ENCODE peak calls at places on chromosome 22, in six cellular contexts. I, N, X, G, U and Q are unnamed samples.

GRCh38 chr22:50246242-50247175 is 1.7 kb upstream of the TUBGCP6 start:
- DNase-seq in I (no peak), N (no peak), X (no peak), G (no peak), U (no peak), Q (no peak)

GRCh38 chr22:22941831-22942510 is 54.4 kb downstream of the IGLL5 start:
- DNase-seq in I (no peak), N (no peak), X (no peak), G (no peak), U (no peak), Q (no peak)

GRCh38 chr22:50269573-50270301 is 443 bp downstream of the MAPK11 start:
- DNase-seq in I (no peak), N (peak), X (no peak), G (no peak), U (peak), Q (peak)

GRCh38 chr22:38775656-38776055 is 18.3 kb downstream of the DNAL4 start:
- DNase-seq in I (no peak), N (no peak), X (no peak), G (no peak), U (no peak), Q (no peak)

GRCh38 chr22:25352294-25352680 is 132.8 kb downstream of the CRYBB2 start:
- DNase-seq in I (no peak), N (no peak), X (no peak), G (no peak), U (no peak), Q (no peak)

GRCh38 chr22:37746366-37747089 is 49.7 kb downstream of the TRIOBP start:
- DNase-seq in I (no peak), N (no peak), X (peak), G (no peak), U (no peak), Q (no peak)

GRCh38 chr22:40594924-40595323 is 41.6 kb downstream of the MRTFA start:
- DNase-seq in I (no peak), N (no peak), X (peak), G (no peak), U (peak), Q (no peak)

GRCh38 chr22:48952256-48953102 is 875.2 kb downstream of the BRD1 start:
- DNase-seq in I (no peak), N (no peak), X (no peak), G (peak), U (no peak), Q (no peak)

GRCh38 chr22:27480487-27480886 is 321.1 kb downstream of the MN1 start:
- DNase-seq in I (no peak), N (no peak), X (no peak), G (no peak), U (no peak), Q (no peak)

GRCh38 chr22:36425977-36426523 is 38.3 kb upstream of the MYH9 start:
- DNase-seq in I (no peak), N (peak), X (peak), G (no peak), U (peak), Q (peak)

GRCh38 chr22:41873391-41873790 is 40.5 kb downstream of the SREBF2 start:
- DNase-seq in I (no peak), N (no peak), X (no peak), G (no peak), U (no peak), Q (no peak)

GRCh38 chr22:19105867-19106802 is 16.1 kb downstream of the DGCR2 start:
- DNase-seq in I (no peak), N (no peak), X (no peak), G (no peak), U (no peak), Q (no peak)

GRCh38 chr22:27170491-27170890 is 513.1 kb downstream of the MIAT start:
- DNase-seq in I (peak), N (peak), X (no peak), G (peak), U (peak), Q (peak)

GRCh38 chr22:37801946-37802309 is 5.8 kb upstream of the GCAT start:
- DNase-seq in I (no peak), N (no peak), X (no peak), G (no peak), U (no peak), Q (no peak)

GRCh38 chr22:28560005-28560742 is 119.5 kb downstream of the TTC28 start:
- DNase-seq in I (no peak), N (peak), X (no peak), G (no peak), U (peak), Q (peak)

GRCh38 chr22:23168381-23169031 is 11.8 kb upstream of the BCR start:
- DNase-seq in I (no peak), N (no peak), X (no peak), G (no peak), U (no peak), Q (no peak)

GRCh38 chr22:24822471-24822870 is 16.5 kb downstream of the SGSM1 start:
- DNase-seq in I (no peak), N (no peak), X (no peak), G (no peak), U (no peak), Q (no peak)

GRCh38 chr22:27065259-27065658 is 407.9 kb downstream of the MIAT start:
- DNase-seq in I (no peak), N (no peak), X (no peak), G (no peak), U (no peak), Q (no peak)

GRCh38 chr22:17477401-17477833 is 85.9 kb upstream of the SLC25A18 start:
- DNase-seq in I (peak), N (peak), X (peak), G (no peak), U (peak), Q (peak)

GRCh38 chr22:31036671-31037550 is 44.2 kb upstream of the SMTN start:
- DNase-seq in I (no peak), N (peak), X (no peak), G (peak), U (no peak), Q (peak)
- TF ChIP-seq CTCF in I (no peak), N (peak), X (no peak), G (no peak), U (no peak), Q (peak)

GRCh38 chr22:45090364-45090960 is 73.3 kb upstream of the NUP50 start:
- DNase-seq in I (no peak), N (no peak), X (no peak), G (no peak), U (no peak), Q (peak)
- TF ChIP-seq CTCF in I (no peak), N (no peak), X (no peak), G (no peak), U (no peak), Q (no peak)

GRCh38 chr22:33083212-33083611 is 25.0 kb upstream of the SYN3 start:
- DNase-seq in I (no peak), N (peak), X (no peak), G (no peak), U (no peak), Q (no peak)
- TF ChIP-seq CTCF in I (no peak), N (peak), X (no peak), G (no peak), U (no peak), Q (no peak)

GRCh38 chr22:21624880-21625791 is 4.7 kb downstream of the YDJC start:
- DNase-seq in I (no peak), N (no peak), X (no peak), G (no peak), U (no peak), Q (no peak)

GRCh38 chr22:21622624-21623401 is 7.0 kb downstream of the YDJC start:
- DNase-seq in I (no peak), N (no peak), X (no peak), G (no peak), U (no peak), Q (no peak)

GRCh38 chr22:21623402-21623970 is 6.3 kb downstream of the YDJC start:
- DNase-seq in I (no peak), N (no peak), X (no peak), G (no peak), U (no peak), Q (no peak)

GRCh38 chr22:21626073-21626734 is 3.6 kb downstream of the YDJC start:
- DNase-seq in I (no peak), N (no peak), X (no peak), G (no peak), U (no peak), Q (no peak)

GRCh38 chr22:21624120-21624879 is 5.5 kb downstream of the YDJC start:
- DNase-seq in I (no peak), N (peak), X (no peak), G (no peak), U (peak), Q (peak)
- TF ChIP-seq CTCF in I (no peak), N (peak), X (peak), G (peak), U (peak), Q (peak)